ENCODE peak calls at places on chromosomes 13 and 19, in nine cellular contexts. One of them, this sample, is unnamed.

GRCh38 chr19:12880551-12881171 is 588 bp downstream of the DNASE2 start:
- DNase-seq in activated T-helper 9 cell treated with anti-CD3 and anti-CD28 coated beads, Interleukin-2, amount 50 U/mL, for 16 hours: no peak
- DNase-seq in hippocampal formation: no peak
- DNase-seq in PC-9: no peak
- DNase-seq in NCI-H2029: no peak
- DNase-seq in NCI-H345: no peak
- DNase-seq in caudate nucleus: no peak
- DNase-seq in posterior cingulate gyrus: peak; percentile 85
- DNase-seq in omental fat pad: no peak
- DNase-seq in this sample: no peak

GRCh38 chr19:17125052-17125727 is 49.6 kb downstream of the MYO9B start:
- DNase-seq in activated T-helper 9 cell treated with anti-CD3 and anti-CD28 coated beads, Interleukin-2, amount 50 U/mL, for 16 hours: no peak
- DNase-seq in hippocampal formation: no peak
- DNase-seq in PC-9: no peak
- DNase-seq in NCI-H2029: no peak
- DNase-seq in NCI-H345: no peak
- DNase-seq in caudate nucleus: no peak
- DNase-seq in posterior cingulate gyrus: no peak
- DNase-seq in omental fat pad: no peak
- DNase-seq in this sample: no peak

GRCh38 chr13:75458696-75459422 is 23.1 kb downstream of the TBC1D4 start:
- DNase-seq in activated T-helper 9 cell treated with anti-CD3 and anti-CD28 coated beads, Interleukin-2, amount 50 U/mL, for 16 hours: no peak
- DNase-seq in hippocampal formation: no peak
- DNase-seq in PC-9: no peak
- DNase-seq in NCI-H2029: peak; percentile 69
- DNase-seq in NCI-H345: peak; percentile 91
- DNase-seq in caudate nucleus: no peak
- DNase-seq in posterior cingulate gyrus: no peak
- DNase-seq in omental fat pad: no peak
- DNase-seq in this sample: no peak

GRCh38 chr13:111202745-111203144 is 87.6 kb downstream of the ARHGEF7 start:
- DNase-seq in activated T-helper 9 cell treated with anti-CD3 and anti-CD28 coated beads, Interleukin-2, amount 50 U/mL, for 16 hours: no peak
- DNase-seq in hippocampal formation: no peak
- DNase-seq in PC-9: no peak
- DNase-seq in NCI-H2029: peak; percentile 89
- DNase-seq in NCI-H345: no peak
- DNase-seq in caudate nucleus: no peak
- DNase-seq in posterior cingulate gyrus: no peak
- DNase-seq in omental fat pad: no peak
- DNase-seq in this sample: no peak

GRCh38 chr19:18089726-18090125 is 3.0 kb upstream of the IL12RB1 start:
- DNase-seq in activated T-helper 9 cell treated with anti-CD3 and anti-CD28 coated beads, Interleukin-2, amount 50 U/mL, for 16 hours: no peak
- DNase-seq in hippocampal formation: peak; percentile 82
- DNase-seq in PC-9: no peak
- DNase-seq in NCI-H2029: no peak
- DNase-seq in NCI-H345: no peak
- DNase-seq in caudate nucleus: peak; percentile 87
- DNase-seq in posterior cingulate gyrus: peak; percentile 94
- DNase-seq in omental fat pad: no peak
- DNase-seq in this sample: peak; percentile 61

GRCh38 chr13:88602786-88603777 is 931.9 kb downstream of the SLITRK5 start:
- DNase-seq in activated T-helper 9 cell treated with anti-CD3 and anti-CD28 coated beads, Interleukin-2, amount 50 U/mL, for 16 hours: no peak
- DNase-seq in hippocampal formation: no peak
- DNase-seq in PC-9: no peak
- DNase-seq in NCI-H2029: no peak
- DNase-seq in NCI-H345: no peak
- DNase-seq in caudate nucleus: no peak
- DNase-seq in posterior cingulate gyrus: no peak
- DNase-seq in omental fat pad: no peak
- DNase-seq in this sample: no peak

GRCh38 chr13:41159174-41159573 is 26.6 kb upstream of the KBTBD6 start:
- DNase-seq in activated T-helper 9 cell treated with anti-CD3 and anti-CD28 coated beads, Interleukin-2, amount 50 U/mL, for 16 hours: no peak
- DNase-seq in hippocampal formation: no peak
- DNase-seq in PC-9: no peak
- DNase-seq in NCI-H2029: no peak
- DNase-seq in NCI-H345: no peak
- DNase-seq in caudate nucleus: no peak
- DNase-seq in posterior cingulate gyrus: no peak
- DNase-seq in omental fat pad: no peak
- DNase-seq in this sample: no peak

GRCh38 chr19:10872551-10873107 is 1.3 kb downstream of the CARM1 start:
- DNase-seq in activated T-helper 9 cell treated with anti-CD3 and anti-CD28 coated beads, Interleukin-2, amount 50 U/mL, for 16 hours: no peak
- DNase-seq in hippocampal formation: no peak
- DNase-seq in PC-9: no peak
- DNase-seq in NCI-H2029: no peak
- DNase-seq in NCI-H345: no peak
- DNase-seq in caudate nucleus: no peak
- DNase-seq in posterior cingulate gyrus: no peak
- DNase-seq in omental fat pad: no peak
- DNase-seq in this sample: no peak

GRCh38 chr13:62747629-62748028 is 1332.0 kb upstream of the PCDH20 start:
- DNase-seq in activated T-helper 9 cell treated with anti-CD3 and anti-CD28 coated beads, Interleukin-2, amount 50 U/mL, for 16 hours: no peak
- DNase-seq in hippocampal formation: no peak
- DNase-seq in PC-9: no peak
- DNase-seq in NCI-H2029: no peak
- DNase-seq in NCI-H345: no peak
- DNase-seq in caudate nucleus: no peak
- DNase-seq in posterior cingulate gyrus: no peak
- DNase-seq in omental fat pad: no peak
- DNase-seq in this sample: no peak